ENCODE peak calls at places on chromosomes 11 and 22, in six cellular contexts. C is OCI-LY7, M is mammary epithelial cell, Q is A549, G is HCT116, Y is fibroblast of lung. K is an unnamed sample.

GRCh38 chr11:104522650-104523049 is 358.7 kb upstream of the PDGFD start:
- DNase-seq in Y (peak; percentile 24), C (no peak), M (no peak), G (no peak), Q (no peak), K (peak; percentile 22)

GRCh38 chr11:69553416-69554357 is 72.2 kb downstream of the LINC01488 start:
- DNase-seq in Q (no peak), C (no peak), G (no peak), M (no peak), Y (no peak), K (no peak)

GRCh38 chr22:38760477-38761201 is 4.8 kb upstream of the SUN2 start:
- DNase-seq in C (peak; percentile 21), Y (peak; percentile 32), G (no peak), Q (no peak), M (no peak), K (no peak)

GRCh38 chr11:115964091-115964490 is 459.9 kb upstream of the CADM1 start:
- DNase-seq in Q (no peak), Y (peak; percentile 44), M (no peak), C (no peak), G (no peak), K (peak; percentile 65)

GRCh38 chr11:113162590-113162961 is 151.8 kb upstream of the TTC12 start:
- DNase-seq in G (no peak), C (no peak), Y (no peak), M (no peak), Q (no peak), K (peak; percentile 15)

GRCh38 chr11:61967924-61968757 is 707 bp upstream of the FTH1 start:
- DNase-seq in Q (peak; percentile 56), M (peak; percentile 53), G (no peak), C (peak; percentile 54), Y (peak; percentile 35), K (no peak)

GRCh38 chr22:25525376-25525775 is 39.1 kb upstream of the GRK3 start:
- DNase-seq in Q (no peak), Y (no peak), G (no peak), M (no peak), C (no peak), K (no peak)

GRCh38 chr22:38513063-38513462 is 7.0 kb upstream of the DDX17 start:
- DNase-seq in Q (no peak), M (no peak), G (no peak), Y (no peak), C (peak; percentile 75), K (no peak)

GRCh38 chr11:34161812-34162506 is 56.5 kb downstream of the NAT10 start:
- DNase-seq in Q (no peak), G (no peak), M (peak; percentile 47), Y (no peak), C (no peak), K (peak; percentile 77)

GRCh38 chr22:29096736-29097669 is 24.2 kb downstream of the KREMEN1 start:
- DNase-seq in Q (no peak), Y (peak; percentile 30), M (no peak), G (no peak), C (no peak), K (no peak)

GRCh38 chr22:46589141-46589748 is 30.9 kb upstream of the GRAMD4 start:
- DNase-seq in M (no peak), Q (no peak), C (no peak), Y (no peak), G (no peak), K (no peak)

GRCh38 chr22:46591890-46592289 is 28.3 kb upstream of the GRAMD4 start:
- DNase-seq in M (no peak), C (no peak), Y (no peak), Q (no peak), G (no peak), K (no peak)

GRCh38 chr22:46590334-46590733 is 29.9 kb upstream of the GRAMD4 start:
- DNase-seq in Y (no peak), M (no peak), Q (no peak), C (no peak), G (no peak), K (no peak)

GRCh38 chr22:46588279-46589140 is 31.7 kb upstream of the GRAMD4 start:
- DNase-seq in Q (no peak), C (peak; percentile 87), M (no peak), G (no peak), Y (no peak), K (no peak)

DNA sequence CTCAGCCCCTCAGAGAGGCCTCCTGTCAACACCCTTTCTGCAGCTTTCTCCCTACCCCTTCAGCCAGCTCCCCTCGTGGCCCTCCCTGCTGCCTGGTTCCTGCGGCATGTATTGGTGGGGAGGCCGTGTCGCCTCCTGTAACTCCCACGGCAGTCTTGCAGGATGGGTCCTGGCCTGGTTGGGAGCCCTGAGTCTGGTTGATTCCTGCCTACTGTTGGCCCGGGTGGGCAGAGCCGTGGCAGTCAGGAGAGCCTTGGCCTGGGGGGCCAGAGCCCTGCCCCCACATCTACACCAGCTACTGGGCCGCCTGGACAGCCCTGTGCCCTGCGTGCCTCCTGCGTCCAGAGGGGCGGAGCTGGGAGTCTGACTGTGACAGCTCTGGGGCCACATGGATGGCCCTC is 30.3 kb upstream of the GRAMD4 start:
- DNase-seq in C (no peak), G (no peak), Y (no peak), M (no peak), Q (no peak), K (no peak)
- H3K4me2 ChIP-seq in C (peak overlapping the region; percentile 93), G (no peak overlapping the region), Y (no peak overlapping the region), M (no peak overlapping the region), Q (no peak overlapping the region), K (no peak overlapping the region)

DNA sequence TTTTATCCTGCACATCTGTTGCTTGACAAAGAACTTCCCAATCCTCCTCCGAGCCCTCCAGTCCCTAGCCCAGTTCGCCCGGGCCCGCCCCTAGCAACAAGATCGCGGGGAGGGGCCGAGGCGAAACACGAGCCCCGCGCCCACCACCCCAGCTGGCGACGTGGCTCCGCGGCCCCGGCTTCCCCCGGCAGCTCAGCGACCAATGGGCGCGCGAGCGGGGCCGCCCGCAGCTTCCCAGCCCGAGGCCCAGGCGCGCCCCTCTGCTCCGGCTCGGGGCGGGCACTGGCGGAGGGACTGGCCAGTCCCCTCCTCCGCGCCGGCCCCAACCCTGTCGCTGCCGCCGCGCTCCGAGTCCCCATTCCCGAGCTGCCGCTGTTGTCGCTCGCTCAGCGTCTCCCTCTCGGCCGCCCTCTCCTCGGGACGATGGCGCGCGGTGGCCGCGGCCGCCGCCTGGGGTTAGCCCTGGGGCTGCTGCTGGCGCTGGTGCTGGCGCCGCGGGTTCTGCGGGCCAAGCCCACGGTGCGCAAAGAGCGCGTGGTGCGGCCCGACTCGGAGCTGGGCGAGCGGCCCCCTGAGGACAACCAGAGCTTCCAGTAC is at the start of gene RCN1:
- DNase-seq in C (no peak), Y (peak; percentile 85), G (no peak), Q (peak; percentile 66), M (peak; percentile 35), K (peak; percentile 74)
- H3K27ac ChIP-seq in C (no peak within 1 kb of the TSS), Y (peak within 1 kb of the TSS; percentile 97), G (peak within 1 kb of the TSS; percentile 93), Q (peak within 1 kb of the TSS; percentile 97), M (peak within 1 kb of the TSS; percentile 84), K (peak within 1 kb of the TSS; percentile 90)

DNA sequence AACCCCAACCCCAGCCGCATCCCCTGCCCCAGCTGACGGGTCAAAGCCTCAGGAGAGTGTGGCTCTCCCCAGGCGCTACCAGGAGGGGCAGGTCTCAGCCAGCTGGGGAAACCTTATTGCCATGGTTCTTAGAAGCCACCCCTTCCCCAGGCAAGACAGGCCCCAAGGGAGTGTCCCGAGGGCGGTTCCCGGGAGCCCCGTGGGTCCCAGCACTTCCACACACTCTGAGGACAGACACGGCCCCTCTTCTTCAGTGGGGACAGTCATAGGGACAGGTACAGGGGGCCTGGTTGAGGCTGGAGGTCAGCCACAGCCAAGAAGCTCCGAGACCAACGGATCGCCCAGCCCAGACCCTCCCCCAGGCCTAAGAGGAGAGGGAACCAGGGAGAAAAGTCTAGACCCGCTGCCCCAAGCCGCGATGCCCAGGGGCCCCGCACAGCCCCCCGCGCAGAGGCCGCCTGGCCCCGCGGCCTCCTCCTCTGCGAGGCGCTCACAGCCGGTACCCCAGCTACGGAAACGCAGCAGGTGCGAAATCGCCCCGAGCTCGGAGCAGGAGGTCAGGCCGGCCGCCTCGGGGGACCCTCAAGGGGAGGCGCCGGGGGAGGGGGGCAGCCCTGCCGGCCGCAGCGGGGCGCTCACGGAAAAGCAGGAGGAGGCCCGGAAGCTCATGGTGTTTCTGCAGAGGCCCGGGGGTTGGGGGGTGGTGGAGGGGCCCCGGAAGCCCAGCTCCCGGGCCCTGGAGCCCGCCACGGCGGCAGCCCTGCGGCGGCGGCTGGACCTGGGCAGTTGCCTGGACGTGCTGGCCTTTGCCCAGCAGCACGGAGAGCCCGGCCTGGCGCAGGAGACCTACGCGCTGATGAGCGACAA is 2.6 kb downstream of the KLHDC7B start:
- DNase-seq in C (peak; percentile 41), Q (no peak), M (no peak), Y (no peak), G (no peak), K (no peak)
- H3K4me3 ChIP-seq in C (no peak overlapping the region), Q (no peak overlapping the region), M (no peak overlapping the region), Y (no peak overlapping the region), G (no peak overlapping the region), K (no peak overlapping the region)

DNA sequence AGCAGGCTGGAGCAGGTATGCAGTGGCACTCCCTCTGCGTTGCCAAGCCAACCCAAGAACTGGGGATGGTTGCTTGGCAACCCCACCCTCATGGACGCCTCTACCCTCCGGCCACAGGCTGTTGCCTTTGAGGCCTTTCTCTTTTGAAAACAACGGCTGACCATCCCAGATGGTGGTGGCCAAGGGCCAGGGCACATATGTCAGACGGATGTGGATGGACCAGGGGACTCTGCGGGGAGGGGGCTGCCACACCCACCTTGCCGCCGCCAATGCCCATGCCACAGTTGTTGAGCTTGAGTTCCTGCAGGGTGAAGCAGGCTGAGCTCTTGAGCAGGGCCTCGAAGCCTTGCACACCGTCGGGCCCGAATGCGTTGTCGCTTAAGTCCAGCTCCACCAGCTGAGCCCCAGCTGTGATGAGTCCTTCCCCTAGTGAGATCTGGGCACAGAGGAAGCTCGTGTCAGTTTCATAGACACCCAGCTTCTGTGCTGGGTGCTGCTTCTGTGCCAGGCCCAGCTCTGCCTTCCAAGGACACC is 21.5 kb downstream of the RANGAP1 start:
- DNase-seq in G (no peak), M (no peak), C (no peak), Q (no peak), Y (no peak), K (no peak)
- H3K4me2 ChIP-seq in G (no peak overlapping the region), M (no peak overlapping the region), C (no peak overlapping the region), Q (no peak overlapping the region), Y (no peak overlapping the region), K (no peak overlapping the region)

GRCh38 chr11:914204-914603 is 3.6 kb upstream of the CHID1 start:
- DNase-seq in C (no peak), Q (no peak), G (no peak), M (no peak), Y (no peak), K (no peak)
- H3K27ac ChIP-seq in C (no peak overlapping the region), Q (no peak overlapping the region), G (no peak overlapping the region), M (no peak overlapping the region), Y (no peak overlapping the region), K (no peak overlapping the region)

DNA sequence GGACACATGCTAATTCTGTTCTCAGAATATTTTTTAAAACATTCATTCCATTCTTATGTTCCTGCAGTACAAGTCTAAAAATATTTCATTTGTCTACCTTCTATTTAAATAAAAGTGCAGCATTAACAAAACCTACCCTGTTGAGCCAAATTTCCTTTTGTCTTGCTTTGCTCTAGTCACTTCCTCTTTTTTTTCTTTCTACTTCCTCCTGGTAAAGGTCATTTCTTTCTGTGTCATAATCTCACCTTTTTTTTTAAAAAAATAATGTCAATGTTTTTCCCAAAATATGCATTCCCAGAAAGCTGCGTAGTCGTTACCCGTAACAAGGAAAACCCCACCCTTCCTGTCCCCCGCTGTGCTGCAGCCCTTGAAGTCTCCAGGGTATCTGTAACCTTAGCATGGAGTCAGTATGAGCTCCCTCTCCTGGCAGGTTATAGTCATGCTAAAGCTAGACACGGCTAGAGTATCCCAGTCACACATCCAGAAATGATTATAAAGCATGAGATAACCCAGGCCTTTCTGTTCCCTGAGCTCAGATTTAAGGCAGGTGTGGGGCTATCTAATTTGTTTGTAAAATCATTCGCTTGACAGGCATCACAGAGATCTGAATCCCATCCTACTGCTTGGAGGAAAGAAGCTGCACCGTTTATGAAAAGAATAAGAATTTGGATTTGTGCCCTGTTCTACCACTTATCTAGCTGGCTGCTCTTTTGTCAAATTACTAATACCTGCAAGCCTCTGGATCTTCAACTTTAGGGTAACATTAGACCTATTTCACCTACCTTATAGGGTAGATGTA is 51.1 kb upstream of the EED start:
- DNase-seq in Y (peak; percentile 84), G (peak; percentile 86), M (peak; percentile 69), Q (peak; percentile 89), C (peak; percentile 87), K (peak; percentile 76)
- H3K4me3 ChIP-seq in Y (peak overlapping the region; percentile 37), G (peak overlapping the region; percentile 32), M (no peak overlapping the region), Q (peak overlapping the region; percentile 29), C (peak overlapping the region; percentile 62), K (no peak overlapping the region)